ENCODE peak calls at places on chromosomes 12 and 14, in four cellular contexts. One of them, this sample, is unnamed. For H3K4me1, the result is how much of the 10 kb centered on the place peaks cover.

GRCh38 chr14:94404561-94404960 is 16.2 kb upstream of the SERPINA1 start:
- DNase-seq in astrocyte: no peak
- DNase-seq in hepatocyte: no peak
- DNase-seq in fibroblast of lung: no peak
- DNase-seq in this sample: no peak

GRCh38 chr12:116284401-116284800 is 6.9 kb upstream of the MED13L start:
- DNase-seq in astrocyte: no peak
- DNase-seq in fibroblast of lung: no peak
- DNase-seq in hepatocyte: no peak
- DNase-seq in this sample: no peak

GRCh38 chr12:42660968-42661937 is 71.7 kb upstream of the PRICKLE1 start:
- DNase-seq in hepatocyte: no peak
- DNase-seq in fibroblast of lung: no peak
- DNase-seq in astrocyte: no peak
- DNase-seq in this sample: no peak

GRCh38 chr14:70018713-70019201 is 139.5 kb downstream of the SMOC1 start:
- DNase-seq in astrocyte: no peak
- DNase-seq in hepatocyte: no peak
- DNase-seq in fibroblast of lung: peak
- DNase-seq in this sample: no peak

GRCh38 chr12:101616027-101616494 is 21.3 kb downstream of the MYBPC1 start:
- DNase-seq in hepatocyte: peak
- DNase-seq in fibroblast of lung: no peak
- DNase-seq in astrocyte: no peak
- DNase-seq in this sample: no peak

GRCh38 chr14:101028971-101029667 is 125.6 kb upstream of the RTL1 start:
- DNase-seq in astrocyte: no peak
- DNase-seq in fibroblast of lung: no peak
- DNase-seq in hepatocyte: no peak
- DNase-seq in this sample: no peak

GRCh38 chr14:74977901-74978385 is 22.5 kb upstream of the PGF start:
- DNase-seq in hepatocyte: no peak
- DNase-seq in fibroblast of lung: no peak
- DNase-seq in astrocyte: no peak
- DNase-seq in this sample: no peak

GRCh38 chr12:93918262-93918661 is 230.1 kb upstream of the PLXNC1 start:
- DNase-seq in astrocyte: peak
- DNase-seq in hepatocyte: peak
- DNase-seq in fibroblast of lung: peak
- DNase-seq in this sample: no peak

GRCh38 chr12:128813883-128814282 is 9.9 kb downstream of the SLC15A4 start:
- DNase-seq in hepatocyte: no peak
- DNase-seq in astrocyte: no peak
- DNase-seq in fibroblast of lung: peak
- DNase-seq in this sample: no peak
- H3K4me1 ChIP-seq in hepatocyte: under half
- H3K4me1 ChIP-seq in astrocyte: under half
- H3K4me1 ChIP-seq in fibroblast of lung: under half
- H3K4me1 ChIP-seq in this sample: under half

GRCh38 chr12:130114952-130115351 is 47.3 kb upstream of the FZD10 start:
- DNase-seq in hepatocyte: no peak
- DNase-seq in astrocyte: no peak
- DNase-seq in fibroblast of lung: no peak
- DNase-seq in this sample: no peak
- TF ChIP-seq EZH2 in hepatocyte: no peak
- TF ChIP-seq EZH2 in astrocyte: no peak
- TF ChIP-seq EZH2 in fibroblast of lung: no peak
- TF ChIP-seq EZH2 in this sample: no peak

GRCh38 chr14:92718659-92719058 is 29.8 kb downstream of the LGMN start:
- DNase-seq in hepatocyte: no peak
- DNase-seq in astrocyte: peak
- DNase-seq in fibroblast of lung: peak
- DNase-seq in this sample: no peak

GRCh38 chr14:92719421-92719820 is 29.0 kb downstream of the LGMN start:
- DNase-seq in hepatocyte: no peak
- DNase-seq in fibroblast of lung: no peak
- DNase-seq in astrocyte: no peak
- DNase-seq in this sample: no peak

GRCh38 chr14:92716131-92716530 is 32.3 kb downstream of the LGMN start:
- DNase-seq in hepatocyte: no peak
- DNase-seq in astrocyte: no peak
- DNase-seq in fibroblast of lung: no peak
- DNase-seq in this sample: no peak

GRCh38 chr14:92717571-92718042 is 30.8 kb downstream of the LGMN start:
- DNase-seq in hepatocyte: no peak
- DNase-seq in fibroblast of lung: peak
- DNase-seq in astrocyte: peak
- DNase-seq in this sample: no peak

DNA sequence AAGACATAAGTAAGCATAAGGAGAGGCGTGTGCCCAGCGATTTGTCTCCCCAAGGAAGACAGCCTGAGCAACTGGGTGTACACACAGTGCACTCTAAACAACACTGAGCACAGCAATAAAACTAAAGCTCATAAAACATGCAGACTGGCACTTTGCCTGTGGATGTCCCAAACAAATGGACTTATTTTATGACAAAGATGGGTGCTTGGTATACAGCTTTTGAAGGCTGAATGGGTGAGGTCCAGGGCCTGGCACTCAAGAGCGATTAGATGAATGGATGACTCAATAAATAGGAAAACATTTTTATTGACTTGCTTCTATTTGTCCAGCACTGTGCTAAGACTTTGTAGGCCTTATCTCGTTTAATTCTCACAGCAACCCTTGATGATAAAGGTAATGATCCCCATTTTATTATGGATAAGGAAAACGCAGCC is 28.5 kb downstream of the LGMN start:
- DNase-seq in fibroblast of lung: no peak
- DNase-seq in astrocyte: no peak
- DNase-seq in hepatocyte: peak
- DNase-seq in this sample: no peak
- H3K4me1 ChIP-seq in fibroblast of lung: under half
- H3K4me1 ChIP-seq in astrocyte: under half
- H3K4me1 ChIP-seq in hepatocyte: under half
- H3K4me1 ChIP-seq in this sample: under half

GRCh38 chr12:114692558-114693531 is 8.9 kb upstream of the TBX3 start:
- DNase-seq in fibroblast of lung: no peak
- DNase-seq in astrocyte: no peak
- DNase-seq in hepatocyte: peak
- DNase-seq in this sample: peak
- TF ChIP-seq EZH2 in fibroblast of lung: no peak
- TF ChIP-seq EZH2 in astrocyte: peak
- TF ChIP-seq EZH2 in hepatocyte: peak
- TF ChIP-seq EZH2 in this sample: peak

GRCh38 chr14:50082784-50083466 is 33.4 kb downstream of the VCPKMT start:
- DNase-seq in fibroblast of lung: peak
- DNase-seq in astrocyte: peak
- DNase-seq in hepatocyte: no peak
- DNase-seq in this sample: no peak
- H3K4me1 ChIP-seq in fibroblast of lung: under half
- H3K4me1 ChIP-seq in astrocyte: under half
- H3K4me1 ChIP-seq in hepatocyte: under half
- H3K4me1 ChIP-seq in this sample: under half

GRCh38 chr14:73237786-73238261 is 518 bp downstream of the PAPLN start:
- DNase-seq in fibroblast of lung: peak
- DNase-seq in astrocyte: no peak
- DNase-seq in hepatocyte: peak
- DNase-seq in this sample: peak

GRCh38 chr14:73236157-73236556 is 1.1 kb upstream of the PAPLN start:
- DNase-seq in hepatocyte: no peak
- DNase-seq in fibroblast of lung: no peak
- DNase-seq in astrocyte: no peak
- DNase-seq in this sample: peak

GRCh38 chr14:73235531-73236155 is 1.7 kb upstream of the PAPLN start:
- DNase-seq in astrocyte: no peak
- DNase-seq in hepatocyte: peak
- DNase-seq in fibroblast of lung: peak
- DNase-seq in this sample: peak

GRCh38 chr14:73237219-73237785 is at the start of gene PAPLN:
- DNase-seq in astrocyte: no peak
- DNase-seq in hepatocyte: peak
- DNase-seq in fibroblast of lung: peak
- DNase-seq in this sample: peak

GRCh38 chr14:73236752-73237218 is 521 bp upstream of the PAPLN start:
- DNase-seq in fibroblast of lung: no peak
- DNase-seq in hepatocyte: no peak
- DNase-seq in astrocyte: no peak
- DNase-seq in this sample: peak
- TF ChIP-seq EZH2 in fibroblast of lung: no peak
- TF ChIP-seq EZH2 in hepatocyte: no peak
- TF ChIP-seq EZH2 in astrocyte: no peak
- TF ChIP-seq EZH2 in this sample: no peak

GRCh38 chr12:124384299-124384894 is 89.5 kb downstream of the RFLNA start:
- DNase-seq in astrocyte: no peak
- DNase-seq in fibroblast of lung: no peak
- DNase-seq in hepatocyte: no peak
- DNase-seq in this sample: no peak
- H3K4me1 ChIP-seq in astrocyte: half or more
- H3K4me1 ChIP-seq in fibroblast of lung: half or more
- H3K4me1 ChIP-seq in hepatocyte: under half
- H3K4me1 ChIP-seq in this sample: under half